ENCODE peak calls at places on chromosome 3, in six cellular contexts. One of them, this sample, is unnamed.

GRCh38 chr3:14602006-14602803 is 49.4 kb upstream of the CCDC174 start:
- DNase-seq in choroid plexus epithelial cell: no peak
- DNase-seq in AG04450: no peak
- DNase-seq in right lobe of liver: no peak
- DNase-seq in activated CD4-positive, alpha-beta T cell treated with anti-CD3 and anti-CD28 coated beads, Interleukin-2, amount 50 U/mL, for 24 hours: no peak
- DNase-seq in non-pigmented ciliary epithelial cell: no peak
- DNase-seq in this sample: no peak

GRCh38 chr3:98732239-98733054 is 30.7 kb upstream of the ST3GAL6 start:
- DNase-seq in choroid plexus epithelial cell: peak; percentile 26
- DNase-seq in AG04450: no peak
- DNase-seq in right lobe of liver: peak; percentile 91
- DNase-seq in activated CD4-positive, alpha-beta T cell treated with anti-CD3 and anti-CD28 coated beads, Interleukin-2, amount 50 U/mL, for 24 hours: no peak
- DNase-seq in non-pigmented ciliary epithelial cell: no peak
- DNase-seq in this sample: no peak

GRCh38 chr3:190319660-190320059 is 2.6 kb downstream of the CLDN1 start:
- DNase-seq in choroid plexus epithelial cell: peak; percentile 19
- DNase-seq in AG04450: no peak
- DNase-seq in right lobe of liver: no peak
- DNase-seq in activated CD4-positive, alpha-beta T cell treated with anti-CD3 and anti-CD28 coated beads, Interleukin-2, amount 50 U/mL, for 24 hours: peak; percentile 56
- DNase-seq in non-pigmented ciliary epithelial cell: no peak
- DNase-seq in this sample: no peak

GRCh38 chr3:86208782-86209181 is 782.2 kb downstream of the VGLL3 start:
- DNase-seq in choroid plexus epithelial cell: no peak
- DNase-seq in AG04450: no peak
- DNase-seq in right lobe of liver: no peak
- DNase-seq in activated CD4-positive, alpha-beta T cell treated with anti-CD3 and anti-CD28 coated beads, Interleukin-2, amount 50 U/mL, for 24 hours: no peak
- DNase-seq in non-pigmented ciliary epithelial cell: no peak
- DNase-seq in this sample: no peak

GRCh38 chr3:44078863-44079262 is 162.8 kb upstream of the TOPAZ1 start:
- DNase-seq in choroid plexus epithelial cell: no peak
- DNase-seq in AG04450: no peak
- DNase-seq in right lobe of liver: no peak
- DNase-seq in activated CD4-positive, alpha-beta T cell treated with anti-CD3 and anti-CD28 coated beads, Interleukin-2, amount 50 U/mL, for 24 hours: no peak
- DNase-seq in non-pigmented ciliary epithelial cell: no peak
- DNase-seq in this sample: no peak

GRCh38 chr3:3065876-3066275 is 44.3 kb downstream of the IL5RA start:
- DNase-seq in choroid plexus epithelial cell: no peak
- DNase-seq in AG04450: no peak
- DNase-seq in right lobe of liver: no peak
- DNase-seq in activated CD4-positive, alpha-beta T cell treated with anti-CD3 and anti-CD28 coated beads, Interleukin-2, amount 50 U/mL, for 24 hours: no peak
- DNase-seq in non-pigmented ciliary epithelial cell: no peak
- DNase-seq in this sample: no peak

GRCh38 chr3:149663966-149664365 is 6.1 kb upstream of the WWTR1 start:
- DNase-seq in choroid plexus epithelial cell: no peak
- DNase-seq in AG04450: no peak
- DNase-seq in right lobe of liver: no peak
- DNase-seq in activated CD4-positive, alpha-beta T cell treated with anti-CD3 and anti-CD28 coated beads, Interleukin-2, amount 50 U/mL, for 24 hours: no peak
- DNase-seq in non-pigmented ciliary epithelial cell: no peak
- DNase-seq in this sample: no peak

GRCh38 chr3:101072299-101072698 is 79.1 kb upstream of the ABI3BP start:
- DNase-seq in choroid plexus epithelial cell: peak; percentile 49
- DNase-seq in AG04450: no peak
- DNase-seq in right lobe of liver: no peak
- DNase-seq in activated CD4-positive, alpha-beta T cell treated with anti-CD3 and anti-CD28 coated beads, Interleukin-2, amount 50 U/mL, for 24 hours: no peak
- DNase-seq in non-pigmented ciliary epithelial cell: no peak
- DNase-seq in this sample: no peak

GRCh38 chr3:8911781-8912180 is 51.5 kb downstream of the RAD18 start:
- DNase-seq in choroid plexus epithelial cell: no peak
- DNase-seq in AG04450: no peak
- DNase-seq in right lobe of liver: no peak
- DNase-seq in activated CD4-positive, alpha-beta T cell treated with anti-CD3 and anti-CD28 coated beads, Interleukin-2, amount 50 U/mL, for 24 hours: no peak
- DNase-seq in non-pigmented ciliary epithelial cell: no peak
- DNase-seq in this sample: no peak

GRCh38 chr3:40841131-40841530 is 316.4 kb downstream of the ZNF621 start:
- DNase-seq in choroid plexus epithelial cell: no peak
- DNase-seq in AG04450: no peak
- DNase-seq in right lobe of liver: no peak
- DNase-seq in activated CD4-positive, alpha-beta T cell treated with anti-CD3 and anti-CD28 coated beads, Interleukin-2, amount 50 U/mL, for 24 hours: no peak
- DNase-seq in non-pigmented ciliary epithelial cell: no peak
- DNase-seq in this sample: no peak

GRCh38 chr3:11953350-11953749 is 50.8 kb upstream of the SYN2 start:
- DNase-seq in choroid plexus epithelial cell: no peak
- DNase-seq in AG04450: no peak
- DNase-seq in right lobe of liver: no peak
- DNase-seq in activated CD4-positive, alpha-beta T cell treated with anti-CD3 and anti-CD28 coated beads, Interleukin-2, amount 50 U/mL, for 24 hours: no peak
- DNase-seq in non-pigmented ciliary epithelial cell: no peak
- DNase-seq in this sample: no peak

GRCh38 chr3:196524527-196524926 is 9.4 kb upstream of the SMCO1 start:
- DNase-seq in choroid plexus epithelial cell: peak; percentile 54
- DNase-seq in AG04450: no peak
- DNase-seq in right lobe of liver: no peak
- DNase-seq in activated CD4-positive, alpha-beta T cell treated with anti-CD3 and anti-CD28 coated beads, Interleukin-2, amount 50 U/mL, for 24 hours: no peak
- DNase-seq in non-pigmented ciliary epithelial cell: no peak
- DNase-seq in this sample: no peak

GRCh38 chr3:132522353-132522752 is 74.7 kb upstream of the ACKR4 start:
- DNase-seq in choroid plexus epithelial cell: no peak
- DNase-seq in AG04450: no peak
- DNase-seq in right lobe of liver: no peak
- DNase-seq in activated CD4-positive, alpha-beta T cell treated with anti-CD3 and anti-CD28 coated beads, Interleukin-2, amount 50 U/mL, for 24 hours: no peak
- DNase-seq in non-pigmented ciliary epithelial cell: no peak
- DNase-seq in this sample: no peak

GRCh38 chr3:146781606-146782005 is 176.5 kb upstream of the PLSCR5 start:
- DNase-seq in choroid plexus epithelial cell: peak; percentile 47
- DNase-seq in AG04450: no peak
- DNase-seq in right lobe of liver: no peak
- DNase-seq in activated CD4-positive, alpha-beta T cell treated with anti-CD3 and anti-CD28 coated beads, Interleukin-2, amount 50 U/mL, for 24 hours: no peak
- DNase-seq in non-pigmented ciliary epithelial cell: no peak
- DNase-seq in this sample: no peak

GRCh38 chr3:158091526-158091925 is 14.7 kb downstream of the SHOX2 start:
- DNase-seq in choroid plexus epithelial cell: peak; percentile 72
- DNase-seq in AG04450: no peak
- DNase-seq in right lobe of liver: no peak
- DNase-seq in activated CD4-positive, alpha-beta T cell treated with anti-CD3 and anti-CD28 coated beads, Interleukin-2, amount 50 U/mL, for 24 hours: no peak
- DNase-seq in non-pigmented ciliary epithelial cell: no peak
- DNase-seq in this sample: no peak

GRCh38 chr3:8455451-8456117 is 46.0 kb upstream of the LMCD1 start:
- DNase-seq in choroid plexus epithelial cell: no peak
- DNase-seq in AG04450: no peak
- DNase-seq in right lobe of liver: no peak
- DNase-seq in activated CD4-positive, alpha-beta T cell treated with anti-CD3 and anti-CD28 coated beads, Interleukin-2, amount 50 U/mL, for 24 hours: no peak
- DNase-seq in non-pigmented ciliary epithelial cell: no peak
- DNase-seq in this sample: no peak

GRCh38 chr3:107612581-107613182 is 89.9 kb downstream of the BBX start:
- DNase-seq in choroid plexus epithelial cell: no peak
- DNase-seq in AG04450: no peak
- DNase-seq in right lobe of liver: no peak
- DNase-seq in activated CD4-positive, alpha-beta T cell treated with anti-CD3 and anti-CD28 coated beads, Interleukin-2, amount 50 U/mL, for 24 hours: no peak
- DNase-seq in non-pigmented ciliary epithelial cell: no peak
- DNase-seq in this sample: no peak

GRCh38 chr3:186847437-186847836 is 4.9 kb downstream of the ADIPOQ start:
- DNase-seq in choroid plexus epithelial cell: no peak
- DNase-seq in AG04450: no peak
- DNase-seq in right lobe of liver: no peak
- DNase-seq in activated CD4-positive, alpha-beta T cell treated with anti-CD3 and anti-CD28 coated beads, Interleukin-2, amount 50 U/mL, for 24 hours: no peak
- DNase-seq in non-pigmented ciliary epithelial cell: no peak
- DNase-seq in this sample: no peak

GRCh38 chr3:126846316-126846715 is 136.6 kb upstream of the PLXNA1 start:
- DNase-seq in choroid plexus epithelial cell: peak; percentile 28
- DNase-seq in AG04450: no peak
- DNase-seq in right lobe of liver: no peak
- DNase-seq in activated CD4-positive, alpha-beta T cell treated with anti-CD3 and anti-CD28 coated beads, Interleukin-2, amount 50 U/mL, for 24 hours: no peak
- DNase-seq in non-pigmented ciliary epithelial cell: no peak
- DNase-seq in this sample: no peak

GRCh38 chr3:160163259-160163878 is 61.9 kb upstream of the C3orf80 start:
- DNase-seq in choroid plexus epithelial cell: peak; percentile 66
- DNase-seq in AG04450: peak; percentile 15
- DNase-seq in right lobe of liver: no peak
- DNase-seq in activated CD4-positive, alpha-beta T cell treated with anti-CD3 and anti-CD28 coated beads, Interleukin-2, amount 50 U/mL, for 24 hours: no peak
- DNase-seq in non-pigmented ciliary epithelial cell: no peak
- DNase-seq in this sample: no peak

GRCh38 chr3:100956276-100956675 is 36.9 kb downstream of the ABI3BP start:
- DNase-seq in choroid plexus epithelial cell: no peak
- DNase-seq in AG04450: no peak
- DNase-seq in right lobe of liver: no peak
- DNase-seq in activated CD4-positive, alpha-beta T cell treated with anti-CD3 and anti-CD28 coated beads, Interleukin-2, amount 50 U/mL, for 24 hours: no peak
- DNase-seq in non-pigmented ciliary epithelial cell: no peak
- DNase-seq in this sample: no peak

GRCh38 chr3:42473083-42473932 is 29.1 kb upstream of the VIPR1 start:
- DNase-seq in choroid plexus epithelial cell: peak; percentile 42
- DNase-seq in AG04450: no peak
- DNase-seq in right lobe of liver: no peak
- DNase-seq in activated CD4-positive, alpha-beta T cell treated with anti-CD3 and anti-CD28 coated beads, Interleukin-2, amount 50 U/mL, for 24 hours: no peak
- DNase-seq in non-pigmented ciliary epithelial cell: no peak
- DNase-seq in this sample: no peak

GRCh38 chr3:35426581-35426980 is 212.7 kb upstream of the ARPP21 start:
- DNase-seq in choroid plexus epithelial cell: peak; percentile 23
- DNase-seq in AG04450: no peak
- DNase-seq in right lobe of liver: no peak
- DNase-seq in activated CD4-positive, alpha-beta T cell treated with anti-CD3 and anti-CD28 coated beads, Interleukin-2, amount 50 U/mL, for 24 hours: no peak
- DNase-seq in non-pigmented ciliary epithelial cell: peak; percentile 10
- DNase-seq in this sample: no peak

GRCh38 chr3:61808526-61808925 is 247.2 kb downstream of the PTPRG start:
- DNase-seq in choroid plexus epithelial cell: no peak
- DNase-seq in AG04450: no peak
- DNase-seq in right lobe of liver: peak; percentile 89
- DNase-seq in activated CD4-positive, alpha-beta T cell treated with anti-CD3 and anti-CD28 coated beads, Interleukin-2, amount 50 U/mL, for 24 hours: no peak
- DNase-seq in non-pigmented ciliary epithelial cell: no peak
- DNase-seq in this sample: no peak

GRCh38 chr3:10928396-10928960 is 64.1 kb upstream of the SLC6A1 start:
- DNase-seq in choroid plexus epithelial cell: no peak
- DNase-seq in AG04450: no peak
- DNase-seq in right lobe of liver: peak; percentile 27
- DNase-seq in activated CD4-positive, alpha-beta T cell treated with anti-CD3 and anti-CD28 coated beads, Interleukin-2, amount 50 U/mL, for 24 hours: no peak
- DNase-seq in non-pigmented ciliary epithelial cell: no peak
- DNase-seq in this sample: no peak

GRCh38 chr3:86733257-86733656 is 257.7 kb downstream of the VGLL3 start:
- DNase-seq in choroid plexus epithelial cell: no peak
- DNase-seq in AG04450: no peak
- DNase-seq in right lobe of liver: no peak
- DNase-seq in activated CD4-positive, alpha-beta T cell treated with anti-CD3 and anti-CD28 coated beads, Interleukin-2, amount 50 U/mL, for 24 hours: no peak
- DNase-seq in non-pigmented ciliary epithelial cell: no peak
- DNase-seq in this sample: no peak

GRCh38 chr3:148723591-148723990 is 25.9 kb downstream of the AGTR1 start:
- DNase-seq in choroid plexus epithelial cell: peak; percentile 83
- DNase-seq in AG04450: peak; percentile 21
- DNase-seq in right lobe of liver: no peak
- DNase-seq in activated CD4-positive, alpha-beta T cell treated with anti-CD3 and anti-CD28 coated beads, Interleukin-2, amount 50 U/mL, for 24 hours: no peak
- DNase-seq in non-pigmented ciliary epithelial cell: peak; percentile 84
- DNase-seq in this sample: no peak

GRCh38 chr3:103927896-103928295 is 1438.8 kb upstream of the ALCAM start:
- DNase-seq in choroid plexus epithelial cell: no peak
- DNase-seq in AG04450: no peak
- DNase-seq in right lobe of liver: no peak
- DNase-seq in activated CD4-positive, alpha-beta T cell treated with anti-CD3 and anti-CD28 coated beads, Interleukin-2, amount 50 U/mL, for 24 hours: no peak
- DNase-seq in non-pigmented ciliary epithelial cell: no peak
- DNase-seq in this sample: no peak

GRCh38 chr3:79651536-79652065 is 116.2 kb downstream of the ROBO1 start:
- DNase-seq in choroid plexus epithelial cell: peak; percentile 92
- DNase-seq in AG04450: no peak
- DNase-seq in right lobe of liver: no peak
- DNase-seq in activated CD4-positive, alpha-beta T cell treated with anti-CD3 and anti-CD28 coated beads, Interleukin-2, amount 50 U/mL, for 24 hours: no peak
- DNase-seq in non-pigmented ciliary epithelial cell: peak; percentile 6
- DNase-seq in this sample: no peak

GRCh38 chr3:140954576-140954975 is 12.9 kb downstream of the SLC25A36 start:
- DNase-seq in choroid plexus epithelial cell: no peak
- DNase-seq in AG04450: no peak
- DNase-seq in right lobe of liver: no peak
- DNase-seq in activated CD4-positive, alpha-beta T cell treated with anti-CD3 and anti-CD28 coated beads, Interleukin-2, amount 50 U/mL, for 24 hours: no peak
- DNase-seq in non-pigmented ciliary epithelial cell: no peak
- DNase-seq in this sample: no peak

GRCh38 chr3:153026026-153026425 is 136.0 kb upstream of the RAP2B start:
- DNase-seq in choroid plexus epithelial cell: peak; percentile 73
- DNase-seq in AG04450: no peak
- DNase-seq in right lobe of liver: no peak
- DNase-seq in activated CD4-positive, alpha-beta T cell treated with anti-CD3 and anti-CD28 coated beads, Interleukin-2, amount 50 U/mL, for 24 hours: no peak
- DNase-seq in non-pigmented ciliary epithelial cell: no peak
- DNase-seq in this sample: no peak

GRCh38 chr3:189146842-189147241 is 24.9 kb upstream of the TPRG1 start:
- DNase-seq in choroid plexus epithelial cell: no peak
- DNase-seq in AG04450: no peak
- DNase-seq in right lobe of liver: no peak
- DNase-seq in activated CD4-positive, alpha-beta T cell treated with anti-CD3 and anti-CD28 coated beads, Interleukin-2, amount 50 U/mL, for 24 hours: no peak
- DNase-seq in non-pigmented ciliary epithelial cell: no peak
- DNase-seq in this sample: no peak

GRCh38 chr3:176795897-176796296 is 401.4 kb downstream of the TBL1XR1 start:
- DNase-seq in choroid plexus epithelial cell: peak; percentile 1
- DNase-seq in AG04450: no peak
- DNase-seq in right lobe of liver: no peak
- DNase-seq in activated CD4-positive, alpha-beta T cell treated with anti-CD3 and anti-CD28 coated beads, Interleukin-2, amount 50 U/mL, for 24 hours: no peak
- DNase-seq in non-pigmented ciliary epithelial cell: no peak
- DNase-seq in this sample: no peak

GRCh38 chr3:160003520-160004128 is 15.0 kb downstream of the IL12A start:
- DNase-seq in choroid plexus epithelial cell: peak; percentile 62
- DNase-seq in AG04450: no peak
- DNase-seq in right lobe of liver: peak; percentile 51
- DNase-seq in activated CD4-positive, alpha-beta T cell treated with anti-CD3 and anti-CD28 coated beads, Interleukin-2, amount 50 U/mL, for 24 hours: peak; percentile 5
- DNase-seq in non-pigmented ciliary epithelial cell: no peak
- DNase-seq in this sample: no peak

GRCh38 chr3:180073561-180073960 is 36.8 kb upstream of the PEX5L start:
- DNase-seq in choroid plexus epithelial cell: no peak
- DNase-seq in AG04450: no peak
- DNase-seq in right lobe of liver: no peak
- DNase-seq in activated CD4-positive, alpha-beta T cell treated with anti-CD3 and anti-CD28 coated beads, Interleukin-2, amount 50 U/mL, for 24 hours: no peak
- DNase-seq in non-pigmented ciliary epithelial cell: no peak
- DNase-seq in this sample: no peak

GRCh38 chr3:104887069-104887468 is 479.6 kb upstream of the ALCAM start:
- DNase-seq in choroid plexus epithelial cell: no peak
- DNase-seq in AG04450: no peak
- DNase-seq in right lobe of liver: no peak
- DNase-seq in activated CD4-positive, alpha-beta T cell treated with anti-CD3 and anti-CD28 coated beads, Interleukin-2, amount 50 U/mL, for 24 hours: no peak
- DNase-seq in non-pigmented ciliary epithelial cell: no peak
- DNase-seq in this sample: no peak

GRCh38 chr3:107939621-107940236 is 151.1 kb downstream of the CD47 start:
- DNase-seq in choroid plexus epithelial cell: no peak
- DNase-seq in AG04450: no peak
- DNase-seq in right lobe of liver: no peak
- DNase-seq in activated CD4-positive, alpha-beta T cell treated with anti-CD3 and anti-CD28 coated beads, Interleukin-2, amount 50 U/mL, for 24 hours: no peak
- DNase-seq in non-pigmented ciliary epithelial cell: no peak
- DNase-seq in this sample: no peak

This sample was measured in activated CD4-positive, CD25-positive, alpha-beta regulatory T cell treated with anti-CD3 and anti-CD28 coated beads, Interleukin-2, amount 50 U/mL, for 72 hours.